ENCODE peak calls at places on chromosomes 5 and 9, in five cellular contexts. D is left ventricle myocardium superior, P is heart right ventricle, E is Right ventricle myocardium inferior, V is foreskin fibroblast. Y is an unnamed sample.

GRCh38 chr5:131109540-131110255 is 55.4 kb downstream of the HINT1 start:
- DNase-seq in D (no peak), P (peak; percentile 6), E (no peak), V (peak; percentile 10), Y (no peak)

GRCh38 chr5:65624570-65625555 is at the start of the genes SHLD3 and TRAPPC13:
- DNase-seq in D (peak; percentile 70), P (peak; percentile 88), E (peak; percentile 75), V (peak; percentile 78), Y (peak; percentile 69)

GRCh38 chr9:131358438-131359029 is 35.4 kb upstream of the PRRC2B start:
- DNase-seq in D (no peak), P (no peak), E (no peak), V (no peak), Y (no peak)

GRCh38 chr5:14268738-14269137 is 125.6 kb downstream of the TRIO start:
- DNase-seq in D (peak; percentile 46), P (peak; percentile 68), E (no peak), V (no peak), Y (no peak)

GRCh38 chr9:76576344-76576743 is 117.4 kb downstream of the GCNT1 start:
- DNase-seq in D (no peak), P (no peak), E (no peak), V (peak; percentile 77), Y (no peak)

GRCh38 chr9:16870606-16871357 is at the start of gene BNC2:
- DNase-seq in D (peak; percentile 69), P (peak; percentile 24), E (peak; percentile 79), V (peak; percentile 57), Y (no peak)

GRCh38 chr9:133368249-133368881 is 7.5 kb downstream of the SURF4 start:
- DNase-seq in D (no peak), P (no peak), E (no peak), V (no peak), Y (no peak)

GRCh38 chr5:129716235-129717030 is 31.5 kb upstream of the MINAR2 start:
- DNase-seq in D (no peak), P (no peak), E (no peak), V (no peak), Y (no peak)

GRCh38 chr9:137311171-137311970 is 9.3 kb upstream of the NRARP start:
- DNase-seq in D (no peak), P (no peak), E (no peak), V (no peak), Y (peak; percentile 92)